ENCODE peak calls at places on chromosomes 6 and 20, in ten cellular contexts. W, I, Y, E, O, U, F, V, N and M are unnamed samples.

GRCh38 chr6:48212501-48212900 is 101.5 kb upstream of the PTCHD4 start:
- DNase-seq in W (no peak), I (no peak), Y (no peak), E (no peak), O (no peak), U (no peak), F (no peak), V (no peak), N (no peak), M (no peak)

GRCh38 chr6:11427827-11428245 is 109.7 kb upstream of the TMEM170B start:
- DNase-seq in W (no peak), I (no peak), Y (no peak), E (no peak), O (no peak), U (no peak), F (no peak), V (no peak), N (peak), M (peak)

GRCh38 chr20:49712918-49713778 is 530 bp downstream of the B4GALT5 start:
- DNase-seq in W (peak), I (peak), Y (peak), E (peak), O (no peak), U (peak), F (peak), V (peak), N (no peak), M (no peak)

GRCh38 chr6:15462717-15463525 is 199.9 kb downstream of the DTNBP1 start:
- DNase-seq in W (no peak), I (no peak), Y (no peak), E (no peak), O (peak), U (no peak), F (no peak), V (no peak), N (peak), M (no peak)

GRCh38 chr20:57558614-57559285 is 2.2 kb upstream of the PCK1 start:
- DNase-seq in W (no peak), I (no peak), Y (no peak), E (no peak), O (no peak), U (peak), F (no peak), V (no peak), N (no peak), M (no peak)

GRCh38 chr6:133634474-133634873 is 254.4 kb upstream of the TCF21 start:
- DNase-seq in W (no peak), I (no peak), Y (no peak), E (no peak), O (no peak), U (no peak), F (no peak), V (no peak), N (no peak), M (no peak)

GRCh38 chr20:59955131-59955796 is 3.0 kb upstream of the CDH26 start:
- DNase-seq in W (no peak), I (no peak), Y (peak), E (peak), O (no peak), U (peak), F (peak), V (no peak), N (peak), M (no peak)

GRCh38 chr6:19851273-19852089 is 14.3 kb downstream of the ID4 start:
- DNase-seq in W (no peak), I (no peak), Y (peak), E (peak), O (no peak), U (peak), F (peak), V (no peak), N (peak), M (peak)

GRCh38 chr6:3045369-3045768 is 22.9 kb upstream of the RIPK1 start:
- DNase-seq in W (no peak), I (no peak), Y (no peak), E (no peak), O (no peak), U (no peak), F (peak), V (no peak), N (no peak), M (peak)

GRCh38 chr6:36847152-36847551 is 7.9 kb upstream of the CPNE5 start:
- DNase-seq in W (no peak), I (no peak), Y (peak), E (peak), O (no peak), U (no peak), F (peak), V (no peak), N (no peak), M (no peak)